ENCODE peak calls at places on chromosome 1, in eight cellular contexts. A is body of pancreas, X is ovary, Z is erythroblast, D is lower leg skin, W is A549, C is uterus, Q is upper lobe of left lung. F is an unnamed sample.

GRCh38 chr1:23114424-23115079 is 54.1 kb downstream of the LUZP1 start:
- DNase-seq in Q (no peak), D (no peak), A (no peak), Z (no peak), W (no peak), C (no peak), X (no peak), F (no peak)

GRCh38 chr1:44294588-44295007 is 60.5 kb downstream of the ERI3 start:
- DNase-seq in X (peak; percentile 39), Q (no peak), A (peak; percentile 34), Z (peak; percentile 43), D (peak; percentile 57), W (peak; percentile 28), C (peak; percentile 68), F (no peak)

GRCh38 chr1:2224621-2225020 is 3.5 kb upstream of the SKI start:
- DNase-seq in X (peak; percentile 24), Q (no peak), W (no peak), D (no peak), A (no peak), Z (no peak), C (no peak), F (no peak)

GRCh38 chr1:162997499-162998285 is 71.5 kb upstream of the RGS4 start:
- DNase-seq in D (no peak), C (no peak), Q (no peak), W (no peak), A (no peak), Z (no peak), X (no peak), F (no peak)

GRCh38 chr1:159197767-159198557 is 6.7 kb upstream of the ACKR1 start:
- DNase-seq in D (peak; percentile 71), A (peak; percentile 82), Q (peak; percentile 65), X (peak; percentile 37), C (peak; percentile 48), Z (peak; percentile 91), W (peak; percentile 57), F (peak; percentile 47)

GRCh38 chr1:114467491-114467890 is 43.5 kb downstream of the TRIM33 start:
- DNase-seq in A (no peak), X (no peak), D (no peak), Q (no peak), C (no peak), Z (no peak), W (no peak), F (no peak)

GRCh38 chr1:44086722-44087474 is 31.7 kb upstream of the KLF17 start:
- DNase-seq in X (no peak), D (no peak), A (no peak), Z (no peak), W (no peak), C (no peak), Q (no peak), F (no peak)

GRCh38 chr1:26994020-26994745 is 691 bp downstream of the TRNP1 start:
- DNase-seq in X (no peak), D (no peak), C (no peak), A (peak; percentile 50), Q (no peak), W (no peak), Z (no peak), F (no peak)

GRCh38 chr1:9439074-9439761 is 100.0 kb upstream of the SLC25A33 start:
- DNase-seq in W (no peak), Q (peak; percentile 42), C (no peak), D (peak; percentile 74), A (peak; percentile 72), X (no peak), Z (no peak), F (no peak)

GRCh38 chr1:2194319-2194897 is at the start of gene FAAP20:
- DNase-seq in C (no peak), Z (peak; percentile 89), X (no peak), D (no peak), A (peak; percentile 70), Q (peak; percentile 69), W (peak; percentile 32), F (peak; percentile 56)

GRCh38 chr1:67559222-67559700 is 125.7 kb upstream of the GADD45A start:
- DNase-seq in C (peak; percentile 77), D (peak; percentile 79), Z (no peak), X (peak; percentile 53), W (peak; percentile 31), Q (no peak), A (no peak), F (no peak)

GRCh38 chr1:246724725-246725095 is 501 bp downstream of the SCCPDH start:
- DNase-seq in Z (no peak), X (peak; percentile 28), W (peak; percentile 48), Q (no peak), C (peak; percentile 15), A (peak; percentile 18), D (no peak), F (no peak)

GRCh38 chr1:41856361-41857285 is 62.1 kb downstream of the HIVEP3 start:
- DNase-seq in Q (no peak), D (no peak), A (no peak), X (no peak), Z (no peak), W (no peak), C (peak; percentile 53), F (no peak)

GRCh38 chr1:110944806-110945205 is 18.9 kb downstream of the LRIF1 start:
- DNase-seq in C (no peak), Z (no peak), W (no peak), A (no peak), Q (no peak), X (no peak), D (no peak), F (no peak)

GRCh38 chr1:202806845-202807366 is 1.3 kb downstream of the KDM5B start:
- DNase-seq in Z (peak; percentile 66), D (no peak), Q (peak; percentile 28), C (peak; percentile 25), W (no peak), X (peak; percentile 36), A (peak; percentile 25), F (no peak)

GRCh38 chr1:6246497-6247295 is 2.7 kb downstream of the HES3 start:
- DNase-seq in D (peak; percentile 75), Z (peak; percentile 90), W (peak; percentile 86), A (peak; percentile 80), X (peak; percentile 87), Q (peak; percentile 74), C (peak; percentile 82), F (peak; percentile 94)

GRCh38 chr1:74426208-74426932 is 86.0 kb downstream of the LRRC53 start:
- DNase-seq in Z (peak; percentile 4), X (no peak), D (no peak), Q (no peak), C (no peak), W (no peak), A (no peak), F (no peak)

GRCh38 chr1:29856663-29857224 is 620.4 kb downstream of the PTPRU start:
- DNase-seq in W (no peak), A (no peak), Z (no peak), D (no peak), X (no peak), C (no peak), Q (no peak), F (no peak)

GRCh38 chr1:217311766-217312165 is 319.1 kb downstream of the GPATCH2 start:
- DNase-seq in D (no peak), C (no peak), A (peak; percentile 9), W (no peak), X (no peak), Z (peak; percentile 1), Q (no peak), F (no peak)

GRCh38 chr1:231383159-231383855 is 38.8 kb downstream of the EGLN1 start:
- DNase-seq in W (no peak), A (no peak), D (no peak), Z (no peak), X (no peak), Q (no peak), C (no peak), F (no peak)
- TF ChIP-seq POLR2A in W (no peak), A (no peak), D (no peak), Z (no peak), X (no peak), Q (no peak), C (no peak), F (no peak)

DNA sequence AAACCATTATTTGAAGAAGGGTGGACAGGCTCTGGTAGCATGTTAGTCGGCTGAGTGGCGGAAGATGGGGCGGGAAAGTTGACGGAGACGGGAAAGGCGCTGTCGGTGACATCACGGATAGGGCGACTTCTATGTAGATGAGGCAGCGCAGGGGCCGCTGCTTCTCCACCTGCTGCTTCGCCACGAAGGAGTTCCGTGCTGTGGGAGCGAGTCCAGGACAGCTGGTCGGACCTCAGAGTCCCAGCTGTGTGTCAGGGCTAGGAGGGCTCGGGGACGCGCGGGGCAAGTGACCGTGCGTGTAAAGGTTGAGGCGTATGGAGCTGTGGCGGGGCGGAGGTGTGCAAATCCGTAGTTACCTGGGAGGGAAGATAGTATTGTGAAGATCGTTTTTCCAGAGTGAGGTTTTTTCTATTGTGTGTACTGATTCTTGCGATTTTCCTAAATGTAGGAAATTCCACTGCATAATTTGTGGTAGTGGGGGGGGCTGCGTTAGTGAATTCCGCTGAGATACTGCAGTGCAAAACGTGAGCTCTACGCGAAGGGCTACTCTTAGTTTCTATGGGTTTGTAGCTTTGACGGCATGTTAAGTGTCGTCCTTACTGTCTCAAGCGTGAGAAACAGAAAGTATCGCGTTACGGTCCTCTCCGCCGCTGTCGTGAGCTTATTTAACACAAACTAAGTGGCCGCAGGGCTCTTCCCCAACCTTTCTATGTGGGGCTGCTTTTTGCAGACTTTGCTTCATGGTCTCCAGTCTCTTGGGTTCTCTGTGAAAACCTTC is 111.2 kb upstream of the NBPF11 start:
- DNase-seq in Q (peak; percentile 71), Z (peak; percentile 80), X (peak; percentile 50), W (peak; percentile 65), D (peak; percentile 64), A (peak; percentile 76), C (peak; percentile 42), F (peak; percentile 47)
- TF ChIP-seq POLR2A in Q (peak; percentile 58), Z (peak; percentile 99), X (peak; percentile 20), W (peak; percentile 96), D (no peak), A (peak; percentile 96), C (peak; percentile 29), F (peak; percentile 84)

GRCh38 chr1:174161813-174162212 is 2.5 kb downstream of the RABGAP1L start:
- DNase-seq in Z (no peak), W (no peak), A (no peak), D (no peak), C (no peak), X (no peak), Q (no peak), F (no peak)

GRCh38 chr1:174160603-174161002 is 1.3 kb downstream of the RABGAP1L start:
- DNase-seq in D (no peak), W (no peak), Q (no peak), Z (peak; percentile 39), C (no peak), X (no peak), A (no peak), F (no peak)

GRCh38 chr1:174158767-174159252 is 510 bp upstream of the RABGAP1L start:
- DNase-seq in W (peak; percentile 15), A (no peak), C (no peak), Z (no peak), X (no peak), D (no peak), Q (no peak), F (no peak)

GRCh38 chr1:174159253-174160108 is at the start of gene RABGAP1L:
- DNase-seq in Z (peak; percentile 98), X (peak; percentile 93), Q (peak; percentile 94), A (peak; percentile 94), W (peak; percentile 83), C (peak; percentile 94), D (peak; percentile 92), F (peak; percentile 80)

GRCh38 chr1:174160109-174160473 is 771 bp downstream of the RABGAP1L start:
- DNase-seq in D (peak; percentile 29), Q (peak; percentile 48), X (peak; percentile 53), C (peak; percentile 49), Z (peak; percentile 83), W (peak; percentile 37), A (peak; percentile 70), F (peak; percentile 55)
- TF ChIP-seq POLR2A in D (no peak), Q (no peak), X (no peak), C (no peak), Z (peak; percentile 9), W (no peak), A (no peak), F (no peak)

GRCh38 chr1:212752256-212752933 is 39.2 kb downstream of the NSL1 start:
- DNase-seq in Z (no peak), X (no peak), Q (no peak), D (no peak), C (no peak), W (no peak), A (no peak), F (no peak)
- TF ChIP-seq POLR2A in Z (no peak), X (no peak), Q (no peak), D (no peak), C (no peak), W (no peak), A (no peak), F (no peak)

F was measured in H54.